ENCODE peak calls at places on chromosomes 3 and 15, in seven cellular contexts. Z is upper lobe of right lung, J is left cardiac atrium, C is NCI-H1105, H is pancreas, F is left ventricle myocardium inferior, P is AG04449. N is an unnamed sample.

GRCh38 chr3:128313936-128314335 is 152.8 kb downstream of the DNAJB8 start:
- DNase-seq in Z (no peak), C (no peak), P (no peak), J (no peak), F (no peak), H (no peak), N (no peak)

GRCh38 chr15:82832601-82833209 is 23.3 kb downstream of the WHAMM start:
- DNase-seq in C (no peak), F (no peak), Z (no peak), J (no peak), H (no peak), P (peak), N (no peak)

GRCh38 chr3:125261031-125261430 is 48.5 kb upstream of the SLC12A8 start:
- DNase-seq in C (peak), P (no peak), F (no peak), H (no peak), Z (no peak), J (no peak), N (no peak)

GRCh38 chr3:45486136-45486535 is 97.8 kb downstream of the LARS2 start:
- DNase-seq in H (no peak), Z (no peak), C (no peak), J (no peak), P (no peak), F (no peak), N (no peak)

GRCh38 chr3:32848215-32848614 is 30.4 kb downstream of the TRIM71 start:
- DNase-seq in P (no peak), C (no peak), H (no peak), F (no peak), Z (no peak), J (no peak), N (no peak)

GRCh38 chr3:160130950-160131349 is 94.3 kb upstream of the C3orf80 start:
- DNase-seq in C (no peak), P (peak), Z (no peak), H (no peak), J (no peak), F (no peak), N (no peak)

GRCh38 chr3:102258666-102259227 is 176.1 kb upstream of the ZPLD1 start:
- DNase-seq in H (no peak), C (no peak), Z (no peak), J (no peak), F (no peak), P (no peak), N (no peak)

GRCh38 chr3:76024640-76025039 is 239.3 kb upstream of the ZNF717 start:
- DNase-seq in H (no peak), F (no peak), Z (no peak), J (no peak), C (no peak), P (no peak), N (no peak)

GRCh38 chr3:143139786-143140185 is 20.2 kb downstream of the CHST2 start:
- DNase-seq in Z (no peak), P (no peak), J (peak), H (no peak), C (no peak), F (peak), N (peak)

GRCh38 chr3:56980798-56981390 is 79.6 kb upstream of the SPATA12 start:
- DNase-seq in J (peak), C (no peak), F (peak), H (no peak), P (peak), Z (no peak), N (no peak)

GRCh38 chr15:58260186-58260910 is 122.2 kb downstream of the AQP9 start:
- DNase-seq in Z (no peak), F (peak), P (no peak), H (no peak), C (peak), J (peak), N (no peak)

GRCh38 chr3:143465638-143466037 is 346.1 kb downstream of the CHST2 start:
- DNase-seq in J (no peak), F (no peak), C (no peak), P (no peak), Z (no peak), H (no peak), N (no peak)

GRCh38 chr3:190041333-190042041 is 79.2 kb downstream of the P3H2 start:
- DNase-seq in J (no peak), F (no peak), P (no peak), Z (no peak), C (no peak), H (no peak), N (no peak)

GRCh38 chr3:48305396-48305795 is 28.1 kb downstream of the SPINK8 start:
- DNase-seq in J (no peak), Z (no peak), H (no peak), P (no peak), C (no peak), F (no peak), N (no peak)

GRCh38 chr3:42908675-42909074 is 2.7 kb downstream of the ZNF662 start:
- DNase-seq in Z (no peak), P (no peak), C (no peak), H (no peak), J (no peak), F (no peak), N (no peak)

GRCh38 chr3:47534021-47534454 is 20.5 kb upstream of the ELP6 start:
- DNase-seq in F (no peak), P (no peak), C (no peak), Z (no peak), H (no peak), J (no peak), N (no peak)

GRCh38 chr3:106809633-106810460 is 567.4 kb upstream of the CCDC54 start:
- DNase-seq in H (no peak), Z (no peak), F (no peak), P (no peak), J (no peak), C (peak), N (no peak)

GRCh38 chr3:152317184-152317583 is 48.5 kb downstream of the MBNL1 start:
- DNase-seq in C (no peak), H (no peak), F (no peak), P (no peak), Z (no peak), J (no peak), N (no peak)

GRCh38 chr3:155093261-155093660 is 13.1 kb downstream of the MME start:
- DNase-seq in P (no peak), F (no peak), C (peak), Z (no peak), J (no peak), H (peak), N (no peak)

GRCh38 chr15:50857763-50858162 is 50.7 kb upstream of the AP4E1 start:
- DNase-seq in C (no peak), J (no peak), F (no peak), Z (no peak), H (no peak), P (no peak), N (no peak)

GRCh38 chr3:170178631-170179030 is 2.9 kb downstream of the PHC3 start:
- DNase-seq in P (no peak), H (no peak), J (no peak), Z (no peak), F (no peak), C (no peak), N (no peak)

GRCh38 chr3:136305879-136306278 is 55.7 kb downstream of the PCCB start:
- DNase-seq in J (no peak), Z (no peak), H (no peak), P (peak), F (no peak), C (no peak), N (no peak)

GRCh38 chr15:69830425-69830824 is 267.3 kb downstream of the TLE3 start:
- DNase-seq in J (no peak), C (no peak), H (no peak), F (no peak), Z (no peak), P (no peak), N (no peak)

GRCh38 chr3:131501949-131502348 is 822 bp downstream of the MRPL3 start:
- DNase-seq in F (no peak), Z (no peak), H (no peak), J (no peak), P (no peak), C (no peak), N (no peak)

GRCh38 chr3:138332472-138333073 is 2.9 kb upstream of the NME9 start:
- DNase-seq in Z (no peak), P (no peak), J (no peak), H (no peak), C (peak), F (no peak), N (no peak)

GRCh38 chr3:38577089-38578080 is 72.1 kb downstream of the SCN5A start:
- DNase-seq in H (no peak), P (no peak), F (no peak), C (no peak), J (no peak), Z (peak), N (no peak)

GRCh38 chr3:69890094-69890493 is 109.4 kb upstream of the SAMMSON start:
- DNase-seq in F (no peak), Z (no peak), P (no peak), C (no peak), H (no peak), J (no peak), N (no peak)

GRCh38 chr15:82044373-82045178 is 1.2 kb downstream of the MEX3B start:
- DNase-seq in H (no peak), Z (no peak), F (peak), P (peak), J (peak), C (no peak), N (peak)

GRCh38 chr3:126479642-126480041 is 4.0 kb upstream of the ZXDC start:
- DNase-seq in Z (no peak), F (no peak), P (no peak), J (no peak), H (no peak), C (no peak), N (no peak)